ENCODE peak calls at places on chromosomes 11 and 22, in six cellular contexts. Z is putamen; L is stimulated activated CD8-positive, alpha-beta memory T cell treated with anti-CD3 and anti-CD28 coated beads, Interleukin-15, amount 100 ng/mL, for 24 hours; E is endothelial cell; O is GM12891; Q is substantia nigra. F is an unnamed sample.

GRCh38 chr11:12914401-12914912 is 94.7 kb upstream of the RASSF10 start:
- DNase-seq in Z (peak; percentile 93), L (no peak), E (peak; percentile 78), O (peak; percentile 26), Q (peak; percentile 79), F (no peak)

GRCh38 chr11:128908391-128909246 is 17.5 kb downstream of the KCNJ5 start:
- DNase-seq in Z (no peak), L (no peak), E (no peak), O (no peak), Q (no peak), F (no peak)

GRCh38 chr11:134950692-134951304 is 538.8 kb upstream of the B3GAT1 start:
- DNase-seq in Z (no peak), L (no peak), E (no peak), O (no peak), Q (no peak), F (no peak)

GRCh38 chr11:28697920-28698827 is 590.0 kb downstream of the METTL15 start:
- DNase-seq in Z (peak; percentile 19), L (no peak), E (peak; percentile 75), O (peak; percentile 2), Q (peak; percentile 11), F (no peak)

GRCh38 chr11:111762981-111763643 is 3.1 kb downstream of the PPP2R1B start:
- DNase-seq in Z (no peak), L (no peak), E (no peak), O (no peak), Q (no peak), F (no peak)

GRCh38 chr22:40960137-40960536 is 9.0 kb downstream of the RBX1 start:
- DNase-seq in Z (no peak), L (no peak), E (no peak), O (no peak), Q (no peak), F (no peak)

GRCh38 chr11:76791861-76792260 is 8.7 kb downstream of the TSKU start:
- DNase-seq in Z (no peak), L (no peak), E (no peak), O (no peak), Q (no peak), F (no peak)

GRCh38 chr11:4194889-4195288 is 100.3 kb downstream of the RRM1 start:
- DNase-seq in Z (no peak), L (no peak), E (no peak), O (no peak), Q (no peak), F (no peak)

GRCh38 chr22:37068859-37069258 is 17.3 kb downstream of the KCTD17 start:
- DNase-seq in Z (no peak), L (no peak), E (peak; percentile 33), O (no peak), Q (no peak), F (no peak)

GRCh38 chr11:76232026-76232665 is 25.8 kb upstream of the WNT11 start:
- DNase-seq in Z (no peak), L (no peak), E (no peak), O (no peak), Q (no peak), F (peak; percentile 30)

GRCh38 chr11:130179396-130180306 is 20.1 kb downstream of the ST14 start:
- DNase-seq in Z (no peak), L (no peak), E (no peak), O (no peak), Q (no peak), F (no peak)

GRCh38 chr22:27480487-27480886 is 321.1 kb downstream of the MN1 start:
- DNase-seq in Z (peak; percentile 81), L (no peak), E (no peak), O (no peak), Q (peak; percentile 48), F (no peak)

GRCh38 chr11:63747006-63747405 is 21.6 kb downstream of the ZFTA start:
- DNase-seq in Z (no peak), L (no peak), E (no peak), O (no peak), Q (no peak), F (no peak)

GRCh38 chr11:33670250-33671011 is 30.2 kb downstream of the C11orf91 start:
- DNase-seq in Z (no peak), L (no peak), E (no peak), O (no peak), Q (no peak), F (no peak)

GRCh38 chr11:83972536-83972935 is 686.4 kb upstream of the CCDC90B start:
- DNase-seq in Z (peak; percentile 15), L (no peak), E (no peak), O (no peak), Q (no peak), F (no peak)